ENCODE peak calls at places on chromosomes 7 and 10, in five cellular contexts. M is dorsolateral prefrontal cortex, N is glutamatergic neuron, W is mammary epithelial cell, S is GM20000. G is an unnamed sample.

GRCh38 chr10:69934768-69935167 is 117.9 kb upstream of the MACROH2A2 start:
- DNase-seq in M (no peak), N (no peak), W (no peak), S (no peak), G (no peak)

GRCh38 chr7:98365863-98366561 is 34.9 kb downstream of the BAIAP2L1 start:
- DNase-seq in M (no peak), N (no peak), W (no peak), S (no peak), G (no peak)

GRCh38 chr7:105860793-105861192 is 15.6 kb downstream of the ATXN7L1 start:
- DNase-seq in M (no peak), N (no peak), W (no peak), S (no peak), G (no peak)

GRCh38 chr10:75191821-75192568 is 18.6 kb upstream of the VDAC2 start:
- DNase-seq in M (no peak), N (no peak), W (peak), S (no peak), G (no peak)

GRCh38 chr10:102065561-102066420 is 642 bp downstream of the HPS6 start:
- DNase-seq in M (no peak), N (peak), W (peak), S (no peak), G (peak)

GRCh38 chr7:101702362-101702850 is 73.3 kb upstream of the MYL10 start:
- DNase-seq in M (no peak), N (no peak), W (peak), S (no peak), G (no peak)

GRCh38 chr7:42278360-42278759 is 41.4 kb upstream of the GLI3 start:
- DNase-seq in M (no peak), N (no peak), W (no peak), S (no peak), G (no peak)

GRCh38 chr7:99109108-99110051 is 34.5 kb downstream of the SMURF1 start:
- DNase-seq in M (no peak), N (no peak), W (no peak), S (no peak), G (no peak)

GRCh38 chr7:157113607-157114006 is 25.1 kb upstream of the UBE3C start:
- DNase-seq in M (no peak), N (no peak), W (peak), S (no peak), G (no peak)

GRCh38 chr10:125084191-125085186 is 75.9 kb downstream of the CTBP2 start:
- DNase-seq in M (no peak), N (no peak), W (peak), S (no peak), G (no peak)

GRCh38 chr7:2384354-2385243 is 18.8 kb upstream of the CHST12 start:
- DNase-seq in M (no peak), N (no peak), W (no peak), S (no peak), G (no peak)

GRCh38 chr7:81470084-81470723 is 299.6 kb downstream of the HGF start:
- DNase-seq in M (peak), N (peak), W (peak), S (peak), G (peak)

GRCh38 chr10:130463104-130463875 is 327.1 kb downstream of the GLRX3 start:
- DNase-seq in M (no peak), N (no peak), W (no peak), S (no peak), G (no peak)

GRCh38 chr7:156954941-156955340 is 5.4 kb downstream of the NOM1 start:
- DNase-seq in M (no peak), N (no peak), W (peak), S (no peak), G (no peak)

GRCh38 chr7:98628916-98629525 is 11.9 kb downstream of the NPTX2 start:
- DNase-seq in M (no peak), N (no peak), W (no peak), S (no peak), G (no peak)

GRCh38 chr10:30048768-30049507 is 10.4 kb downstream of the JCAD start:
- DNase-seq in M (no peak), N (no peak), W (no peak), S (no peak), G (no peak)

GRCh38 chr7:98398567-98399372 is 2.1 kb downstream of the BAIAP2L1 start:
- DNase-seq in M (no peak), N (no peak), W (no peak), S (no peak), G (no peak)

GRCh38 chr7:20440472-20441105 is 109.9 kb downstream of the ITGB8 start:
- DNase-seq in M (peak), N (peak), W (no peak), S (peak), G (peak)

GRCh38 chr7:49295136-49295535 is 370.8 kb downstream of the CDC14C start:
- DNase-seq in M (no peak), N (no peak), W (peak), S (no peak), G (no peak)

GRCh38 chr7:107501593-107501992 is 31.7 kb downstream of the GPR22 start:
- DNase-seq in M (peak), N (peak), W (peak), S (peak), G (no peak)

GRCh38 chr7:75756340-75757297 is 15.4 kb downstream of the CCL26 start:
- DNase-seq in M (no peak), N (peak), W (no peak), S (no peak), G (peak)

GRCh38 chr10:99456207-99456606 is 25.8 kb upstream of the GOT1 start:
- DNase-seq in M (no peak), N (no peak), W (peak), S (no peak), G (no peak)

GRCh38 chr7:17056491-17057142 is 174.8 kb upstream of the AGR3 start:
- DNase-seq in M (no peak), N (no peak), W (peak), S (no peak), G (no peak)

GRCh38 chr7:103593691-103594090 is 147.7 kb upstream of the SLC26A5 start:
- DNase-seq in M (no peak), N (no peak), W (peak), S (no peak), G (no peak)

GRCh38 chr10:127384532-127384931 is 164.6 kb upstream of the NPS start:
- DNase-seq in M (no peak), N (no peak), W (no peak), S (no peak), G (no peak)

GRCh38 chr7:66970310-66970709 is 25.1 kb downstream of the SBDS start:
- DNase-seq in M (no peak), N (no peak), W (no peak), S (no peak), G (no peak)

GRCh38 chr7:157699357-157700013 is 362.7 kb downstream of the DNAJB6 start:
- DNase-seq in M (peak), N (no peak), W (no peak), S (no peak), G (no peak)

GRCh38 chr10:66931949-66932343 is 6.1 kb downstream of the LRRTM3 start:
- DNase-seq in M (peak), N (no peak), W (peak), S (no peak), G (no peak)

GRCh38 chr7:128350708-128351295 is 7.1 kb upstream of the RBM28 start:
- DNase-seq in M (no peak), N (peak), W (no peak), S (no peak), G (no peak)

GRCh38 chr7:43648725-43649406 is 66.0 kb downstream of the STK17A start:
- DNase-seq in M (no peak), N (no peak), W (peak), S (peak), G (no peak)
- TF ChIP-seq CTCF in M (no peak), N (no peak), W (no peak), S (no peak), G (no peak)

GRCh38 chr10:103350175-103350521 is 792 bp downstream of the PCGF6 start:
- DNase-seq in M (no peak), N (peak), W (no peak), S (no peak), G (no peak)

GRCh38 chr10:103355906-103356599 is 5.1 kb upstream of the PCGF6 start:
- DNase-seq in M (no peak), N (no peak), W (no peak), S (no peak), G (no peak)

GRCh38 chr10:103353281-103353680 is 2.3 kb upstream of the PCGF6 start:
- DNase-seq in M (no peak), N (no peak), W (no peak), S (no peak), G (no peak)

DNA sequence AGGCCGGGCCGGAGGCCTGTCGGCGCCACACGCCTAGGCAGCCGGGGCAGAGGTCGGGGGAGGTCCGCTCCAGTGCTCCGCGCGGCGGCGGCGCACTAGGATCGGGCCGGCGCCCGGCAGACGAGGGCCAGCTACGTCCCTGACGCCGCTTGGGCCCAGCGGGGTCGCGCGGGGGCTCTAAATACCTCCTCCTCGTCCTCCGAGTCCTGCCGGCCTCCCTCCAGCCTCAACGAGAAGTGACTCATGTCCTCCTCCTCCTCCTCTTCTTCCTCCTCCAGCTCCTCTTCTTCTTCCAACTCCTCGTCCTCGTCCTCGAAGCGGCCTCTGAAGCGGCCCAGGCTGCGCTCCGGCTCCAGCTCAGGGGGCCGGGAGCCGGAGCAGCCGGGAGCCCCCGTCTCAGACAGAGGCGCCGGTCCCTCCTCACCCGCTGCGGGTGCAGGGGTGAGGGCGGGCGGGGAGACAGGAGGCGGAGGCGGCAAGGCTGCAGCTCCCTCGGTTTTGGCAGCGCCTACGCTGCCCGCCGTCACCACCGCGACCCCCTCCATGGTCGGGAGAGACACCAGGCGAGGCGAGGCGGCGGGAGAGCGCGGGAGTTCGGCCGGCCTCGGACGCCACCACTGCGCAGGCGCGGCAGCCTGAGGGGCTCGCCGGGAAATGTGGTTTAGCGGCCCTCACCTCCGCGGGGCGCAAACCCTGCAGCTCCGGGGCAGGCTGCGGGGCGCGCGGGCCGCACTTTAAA is at the start of gene PCGF6:
- DNase-seq in M (peak), N (peak), W (peak), S (peak), G (peak)
- TF ChIP-seq CTCF in M (no peak), N (no peak), W (peak), S (no peak), G (peak)

GRCh38 chr10:10235003-10235402 is 782.7 kb upstream of the CELF2 start:
- DNase-seq in M (no peak), N (no peak), W (no peak), S (no peak), G (no peak)

DNA sequence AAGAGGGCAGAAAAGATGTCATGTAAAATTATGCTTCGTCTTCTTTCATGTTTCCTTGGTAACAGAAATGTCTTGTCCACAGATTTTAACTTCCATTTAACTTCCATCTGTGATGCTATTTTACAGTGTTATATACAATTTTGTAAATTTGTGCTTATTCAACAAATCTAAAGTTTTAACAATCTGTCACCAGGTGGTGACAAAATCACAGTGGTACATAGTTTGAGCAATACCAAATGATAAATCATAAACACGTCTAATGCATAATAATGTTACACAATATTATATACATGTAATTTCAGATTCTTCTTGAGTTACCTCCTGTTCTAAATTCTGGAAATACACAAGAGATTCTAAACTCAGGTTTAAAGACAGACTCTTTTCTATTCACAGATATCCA is 784.4 kb upstream of the CELF2 start:
- DNase-seq in M (no peak), N (no peak), W (no peak), S (no peak), G (no peak)
- TF ChIP-seq CTCF in M (no peak), N (no peak), W (no peak), S (no peak), G (no peak)

GRCh38 chr10:124028700-124029487 is 64.5 kb downstream of the CHST15 start:
- DNase-seq in M (no peak), N (no peak), W (no peak), S (no peak), G (no peak)
- TF ChIP-seq CTCF in M (no peak), N (no peak), W (no peak), S (no peak), G (no peak)

GRCh38 chr7:51060536-51060935 is 256.1 kb downstream of the COBL start:
- DNase-seq in M (no peak), N (no peak), W (no peak), S (no peak), G (no peak)
- TF ChIP-seq CTCF in M (no peak), N (no peak), W (no peak), S (no peak), G (no peak)

G was measured in neural crest cell.